ENCODE peak calls at places on chromosomes 4 and X, in ten cellular contexts. D, N, L, S, Q, U, A, P, V and F are unnamed samples.

GRCh38 chr4:38620527-38620926 is 43.5 kb upstream of the KLF3 start:
- DNase-seq in Q (no peak), P (no peak), A (no peak), L (no peak), U (no peak), N (no peak), V (no peak), D (no peak), S (no peak), F (no peak)

GRCh38 chrX:123983240-123983639 is 21.7 kb downstream of the STAG2 start:
- DNase-seq in V (no peak), N (no peak), A (no peak), L (no peak), D (no peak), U (no peak), Q (no peak), P (no peak), S (no peak), F (no peak)

GRCh38 chr4:161658658-161659057 is 505.1 kb downstream of the FSTL5 start:
- DNase-seq in N (no peak), Q (no peak), D (no peak), L (no peak), V (no peak), A (no peak), P (no peak), S (no peak), U (no peak), F (no peak)

GRCh38 chr4:88940506-88940905 is 116.5 kb downstream of the FAM13A start:
- DNase-seq in N (no peak), S (no peak), L (no peak), D (no peak), A (no peak), V (no peak), Q (no peak), P (no peak), U (no peak), F (no peak)

GRCh38 chrX:131854586-131854985 is 168.5 kb upstream of the STK26 start:
- DNase-seq in A (peak; percentile 16), U (no peak), S (no peak), Q (no peak), D (no peak), N (no peak), V (peak; percentile 38), P (no peak), L (peak; percentile 16), F (no peak)

GRCh38 chrX:150581093-150581775 is 12.8 kb downstream of the MTM1 start:
- DNase-seq in D (no peak), N (peak; percentile 28), P (no peak), U (no peak), Q (no peak), L (peak; percentile 37), S (no peak), A (peak; percentile 68), V (no peak), F (no peak)

GRCh38 chrX:9465380-9466114 is 689 bp downstream of the TBL1X start:
- DNase-seq in V (peak; percentile 45), U (peak; percentile 6), S (no peak), L (no peak), A (no peak), P (peak; percentile 24), N (no peak), Q (no peak), D (peak; percentile 12), F (peak; percentile 39)

GRCh38 chr4:97374526-97374925 is 768.8 kb downstream of the STPG2 start:
- DNase-seq in A (peak; percentile 11), S (no peak), V (no peak), N (no peak), L (no peak), U (no peak), P (no peak), D (no peak), Q (no peak), F (no peak)

GRCh38 chrX:43743100-43743822 is 87.2 kb downstream of the MAOA start:
- DNase-seq in Q (no peak), S (no peak), L (no peak), N (no peak), A (no peak), D (no peak), P (no peak), U (no peak), V (no peak), F (no peak)

GRCh38 chr4:677431-678293 is 3.3 kb downstream of the MYL5 start:
- DNase-seq in D (no peak), P (peak; percentile 5), Q (no peak), L (no peak), A (no peak), N (peak; percentile 45), U (no peak), V (peak; percentile 59), S (no peak), F (no peak)

GRCh38 chr4:40255722-40256281 is 59.0 kb downstream of the RHOH start:
- DNase-seq in L (peak; percentile 96), D (peak; percentile 16), P (no peak), U (no peak), V (peak; percentile 35), A (peak; percentile 98), Q (no peak), N (peak; percentile 97), S (no peak), F (no peak)

GRCh38 chrX:53031380-53031779 is 17.2 kb upstream of the GPR173 start:
- DNase-seq in Q (no peak), N (no peak), U (no peak), L (no peak), V (no peak), D (no peak), S (no peak), P (no peak), A (no peak), F (no peak)

GRCh38 chr4:189081831-189082230 is 858.8 kb upstream of the FRG1 start:
- DNase-seq in U (no peak), S (no peak), Q (no peak), L (no peak), P (no peak), V (no peak), D (no peak), A (no peak), N (no peak), F (no peak)

GRCh38 chrX:120755066-120755846 is 120.4 kb downstream of the CT47B1 start:
- DNase-seq in L (no peak), N (no peak), D (no peak), V (peak; percentile 68), Q (no peak), P (no peak), U (no peak), A (no peak), S (peak; percentile 1), F (peak; percentile 53)

DNA sequence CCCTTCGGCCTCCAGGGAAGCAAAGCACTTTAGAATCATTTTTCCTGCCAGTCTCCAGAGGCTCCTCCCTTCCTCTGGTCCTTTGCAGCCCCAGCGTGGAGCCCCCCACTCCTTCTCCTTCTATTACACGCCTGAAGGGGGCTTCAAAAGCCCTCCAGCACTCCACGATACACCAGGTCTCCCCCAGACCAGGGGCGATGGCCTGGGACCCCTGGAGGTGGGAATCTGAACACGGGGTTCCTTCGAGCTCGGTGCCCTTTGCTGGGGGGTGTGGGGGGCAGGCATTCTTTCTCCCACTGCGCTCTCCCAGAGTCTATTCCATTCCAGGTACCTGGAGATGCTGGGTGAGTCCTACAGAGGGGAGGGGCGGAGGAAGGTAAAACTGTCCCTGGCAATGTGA is 97.6 kb downstream of the HMX1 start:
- DNase-seq in Q (no peak), A (no peak), S (no peak), L (no peak), U (no peak), N (no peak), D (no peak), P (no peak), V (no peak), F (peak; percentile 15)
- TF ChIP-seq CTCF in Q (no peak), A (no peak), S (no peak), L (no peak), U (no peak), N (no peak), D (no peak), P (no peak), V (no peak), F (no peak)

DNA sequence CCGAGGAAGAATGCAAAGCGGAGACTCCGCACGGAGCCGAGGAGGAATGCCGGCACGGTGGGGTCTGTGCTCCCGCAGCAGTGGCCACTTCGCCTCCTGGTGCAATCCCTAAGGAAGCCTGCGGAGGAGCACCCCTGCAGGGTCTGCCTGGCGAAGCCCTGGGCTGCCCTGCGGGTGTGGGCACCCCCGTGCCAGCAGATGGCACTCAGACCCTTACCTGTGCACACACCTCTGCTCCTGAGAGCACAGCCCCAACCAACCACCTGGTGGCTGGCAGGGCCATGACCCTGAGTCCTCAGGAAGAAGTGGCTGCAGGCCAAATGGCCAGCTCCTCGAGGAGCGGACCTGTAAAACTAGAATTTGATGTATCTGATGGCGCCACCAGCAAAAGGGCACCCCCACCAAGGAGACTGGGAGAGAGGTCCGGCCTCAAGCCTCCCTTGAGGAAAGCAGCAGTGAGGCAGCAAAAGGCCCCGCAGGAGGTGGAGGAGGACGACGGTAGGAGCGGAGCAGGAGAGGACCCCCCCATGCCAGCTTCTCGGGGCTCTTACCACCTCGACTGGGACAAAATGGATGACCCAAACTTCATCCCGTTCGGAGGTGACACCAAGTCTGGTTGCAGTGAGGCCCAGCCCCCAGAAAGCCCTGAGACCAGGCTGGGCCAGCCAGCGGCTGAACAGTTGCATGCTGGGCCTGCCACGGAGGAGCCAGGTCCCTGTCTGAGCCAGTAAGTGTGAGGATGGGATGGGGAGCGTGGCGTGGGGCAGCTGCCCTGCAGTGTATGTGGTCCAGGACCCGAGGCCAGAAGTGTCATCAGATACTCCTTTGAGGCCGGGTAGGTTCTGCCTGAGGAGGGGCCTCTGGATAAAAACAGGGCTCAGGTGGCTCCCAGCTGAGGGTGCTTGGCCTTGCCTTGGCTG is 7.0 kb downstream of the TACC3 start:
- DNase-seq in Q (no peak), P (no peak), L (no peak), V (no peak), U (no peak), D (no peak), N (no peak), A (no peak), S (no peak), F (peak; percentile 25)
- TF ChIP-seq CTCF in Q (no peak), P (peak; percentile 48), L (no peak), V (no peak), U (no peak), D (no peak), N (no peak), A (peak; percentile 18), S (no peak), F (no peak)

DNA sequence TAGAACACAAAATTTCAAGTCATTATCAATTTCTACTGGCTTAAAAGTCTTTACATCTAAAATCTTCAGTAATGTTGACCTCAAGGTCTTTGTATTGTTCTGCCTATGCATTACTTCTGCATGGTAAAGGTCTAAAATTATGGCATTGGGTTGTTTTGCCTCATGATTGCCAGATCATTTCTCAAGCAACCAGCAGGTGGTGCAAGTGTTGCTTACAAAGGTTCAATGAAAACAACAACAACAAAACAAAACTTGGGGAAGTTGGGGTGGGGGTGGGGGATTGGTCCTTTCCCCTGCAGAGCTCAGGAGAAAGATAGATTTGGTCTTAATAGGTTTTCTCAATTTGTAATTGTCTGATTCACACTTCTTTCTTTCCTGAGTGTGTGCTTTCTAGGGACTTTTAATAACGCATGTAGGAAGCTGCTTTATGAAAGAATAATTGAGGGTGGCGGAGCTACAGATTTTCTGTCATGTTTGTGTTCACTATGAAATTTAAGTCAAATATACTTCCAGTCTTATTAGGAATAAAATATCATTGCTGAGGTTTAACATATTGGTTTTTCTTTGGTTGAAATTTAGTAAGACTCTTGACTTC is 145.1 kb downstream of the COL4A5 start:
- DNase-seq in U (no peak), S (no peak), P (peak; percentile 8), V (peak; percentile 26), N (peak; percentile 4), L (peak; percentile 23), A (no peak), Q (no peak), D (peak; percentile 4), F (no peak)
- TF ChIP-seq CTCF in U (no peak), S (no peak), P (peak; percentile 48), V (peak; percentile 29), N (peak; percentile 22), L (peak; percentile 34), A (peak; percentile 22), Q (no peak), D (no peak), F (peak; percentile 39)

GRCh38 chr4:128686032-128686465 is 123.5 kb upstream of the JADE1 start:
- DNase-seq in V (peak; percentile 8), D (peak; percentile 3), Q (no peak), U (no peak), N (no peak), L (no peak), A (no peak), S (no peak), P (no peak), F (no peak)
- TF ChIP-seq CTCF in V (no peak), D (no peak), Q (no peak), U (no peak), N (no peak), L (no peak), A (no peak), S (no peak), P (no peak), F (no peak)